ENCODE peak calls at places on chromosomes 1 and 21, in six cellular contexts. P, L, U, A, N and T are unnamed samples.

GRCh38 chr1:215539803-215540575 is 27.1 kb upstream of the KCTD3 start:
- DNase-seq in P (no peak), L (no peak), U (peak), A (peak), N (no peak), T (peak)

GRCh38 chr1:199549424-199549823 is 478.1 kb upstream of the NR5A2 start:
- DNase-seq in P (no peak), L (no peak), U (no peak), A (peak), N (no peak), T (no peak)

GRCh38 chr1:2979191-2980072 is 41.8 kb upstream of the ACTRT2 start:
- DNase-seq in P (no peak), L (peak), U (no peak), A (no peak), N (no peak), T (no peak)

GRCh38 chr1:60886090-60886489 is 196.3 kb upstream of the NFIA start:
- DNase-seq in P (no peak), L (no peak), U (no peak), A (no peak), N (no peak), T (no peak)

GRCh38 chr1:212225871-212226302 is 59.3 kb upstream of the PPP2R5A start:
- DNase-seq in P (no peak), L (no peak), U (no peak), A (no peak), N (no peak), T (no peak)

GRCh38 chr1:93878501-93878888 is 511 bp downstream of the DNTTIP2 start:
- DNase-seq in P (peak), L (no peak), U (no peak), A (peak), N (no peak), T (peak)

GRCh38 chr1:180513531-180513930 is 11.2 kb upstream of the ACBD6 start:
- DNase-seq in P (no peak), L (no peak), U (no peak), A (no peak), N (no peak), T (no peak)

GRCh38 chr1:203607169-203607873 is 19.3 kb upstream of the ATP2B4 start:
- DNase-seq in P (peak), L (no peak), U (peak), A (peak), N (no peak), T (peak)

GRCh38 chr1:162383091-162383490 is 1.6 kb downstream of the C1orf226 start:
- DNase-seq in P (no peak), L (no peak), U (no peak), A (no peak), N (no peak), T (no peak)

GRCh38 chr1:2445823-2446215 is 30.3 kb upstream of the PLCH2 start:
- DNase-seq in P (no peak), L (no peak), U (no peak), A (no peak), N (no peak), T (no peak)

GRCh38 chr21:28644762-28645161 is 347.9 kb downstream of the LTN1 start:
- DNase-seq in P (no peak), L (no peak), U (no peak), A (no peak), N (no peak), T (peak)

GRCh38 chr1:94248956-94249688 is 11.7 kb upstream of the ARHGAP29 start:
- DNase-seq in P (no peak), L (no peak), U (no peak), A (no peak), N (no peak), T (no peak)

GRCh38 chr1:57590978-57591377 is 167.1 kb upstream of the DAB1 start:
- DNase-seq in P (no peak), L (no peak), U (no peak), A (no peak), N (no peak), T (no peak)

GRCh38 chr1:152654110-152654509 is 9.1 kb upstream of the LCE2D start:
- DNase-seq in P (peak), L (no peak), U (peak), A (peak), N (peak), T (peak)

GRCh38 chr1:228477263-228477662 is 9.9 kb upstream of the RNF187 start:
- DNase-seq in P (no peak), L (no peak), U (no peak), A (no peak), N (no peak), T (no peak)

GRCh38 chr1:117061986-117062415 is 1.9 kb downstream of the TTF2 start:
- DNase-seq in P (no peak), L (no peak), U (no peak), A (peak), N (no peak), T (no peak)

GRCh38 chr1:94926365-94926914 is 470 bp downstream of the CNN3 start:
- DNase-seq in P (peak), L (peak), U (no peak), A (peak), N (peak), T (peak)

GRCh38 chr1:46087891-46088290 is 44.5 kb downstream of the PIK3R3 start:
- DNase-seq in P (no peak), L (no peak), U (peak), A (no peak), N (no peak), T (peak)

GRCh38 chr1:26318338-26319064 is 743 bp downstream of the CD52 start:
- DNase-seq in P (no peak), L (no peak), U (no peak), A (no peak), N (no peak), T (no peak)

GRCh38 chr21:44712203-44713028 is 1.0 kb upstream of the TSPEAR start:
- DNase-seq in P (no peak), L (peak), U (no peak), A (no peak), N (no peak), T (no peak)

GRCh38 chr1:175089319-175089718 is 21.7 kb downstream of the TNN start:
- DNase-seq in P (no peak), L (no peak), U (no peak), A (no peak), N (no peak), T (no peak)

GRCh38 chr1:56374026-56374974 is 205.1 kb downstream of the PLPP3 start:
- DNase-seq in P (no peak), L (no peak), U (no peak), A (peak), N (peak), T (no peak)

GRCh38 chr21:38628426-38628825 is 130.1 kb upstream of the ERG start:
- DNase-seq in P (no peak), L (no peak), U (no peak), A (no peak), N (no peak), T (no peak)

GRCh38 chr1:31654171-31654776 is 9.6 kb upstream of the PEF1 start:
- DNase-seq in P (no peak), L (no peak), U (no peak), A (no peak), N (no peak), T (no peak)

GRCh38 chr21:42702720-42703119 is 49.3 kb downstream of the PDE9A start:
- DNase-seq in P (no peak), L (no peak), U (no peak), A (no peak), N (no peak), T (no peak)

GRCh38 chr1:32801096-32801713 is 16.0 kb downstream of the YARS1 start:
- DNase-seq in P (peak), L (no peak), U (no peak), A (peak), N (no peak), T (no peak)

GRCh38 chr1:151958959-151959358 is 34.7 kb downstream of the S100A10 start:
- DNase-seq in P (no peak), L (no peak), U (no peak), A (no peak), N (no peak), T (no peak)

GRCh38 chr21:34073749-34074282 is 438 bp downstream of the MRPS6 start:
- DNase-seq in P (peak), L (peak), U (no peak), A (no peak), N (peak), T (peak)

GRCh38 chr1:200180821-200181220 is 153.3 kb downstream of the NR5A2 start:
- DNase-seq in P (no peak), L (no peak), U (peak), A (peak), N (no peak), T (peak)